ENCODE peak calls at places on chromosomes 11 and 22, in nine cellular contexts. P is spleen; W is IMR-90; R is fibroblast of lung; U is GM10248; S is colonic mucosa; D is AG04449; A is CD4-positive, alpha-beta T cell; N is body of pancreas. Y is an unnamed sample.

GRCh38 chr11:118164885-118165284 is 11.6 kb downstream of the SCN2B start:
- DNase-seq in A (no peak), N (no peak), S (no peak), R (no peak), D (no peak), U (no peak), P (no peak), W (no peak), Y (no peak)

GRCh38 chr11:58900479-58901420 is 38.5 kb upstream of the GLYATL1 start:
- DNase-seq in S (peak; percentile 90), R (peak; percentile 90), N (peak; percentile 78), W (peak; percentile 73), D (no peak), A (no peak), U (peak; percentile 54), P (peak; percentile 78), Y (peak; percentile 40)

GRCh38 chr11:8301622-8302021 is 37.9 kb upstream of the LMO1 start:
- DNase-seq in U (no peak), P (peak; percentile 18), R (no peak), W (no peak), A (no peak), D (no peak), N (no peak), S (no peak), Y (no peak)

GRCh38 chr22:46066691-46067090 is 83.6 kb upstream of the PPARA start:
- DNase-seq in R (no peak), D (no peak), U (no peak), P (peak; percentile 33), S (peak; percentile 70), N (peak; percentile 46), W (no peak), A (no peak), Y (no peak)

GRCh38 chr11:106480581-106481185 is 403.2 kb downstream of the AASDHPPT start:
- DNase-seq in R (no peak), S (no peak), W (peak; percentile 30), D (no peak), N (no peak), A (no peak), U (no peak), P (no peak), Y (no peak)

GRCh38 chr22:28883917-28884753 is 763 bp downstream of the ZNRF3 start:
- DNase-seq in S (peak; percentile 51), A (peak; percentile 5), P (peak; percentile 90), U (peak; percentile 28), D (no peak), W (peak; percentile 44), N (peak; percentile 60), R (peak; percentile 33), Y (no peak)

GRCh38 chr11:56103210-56103737 is at the start of gene OR8H2:
- DNase-seq in S (no peak), U (no peak), N (no peak), W (no peak), P (no peak), A (no peak), D (no peak), R (no peak), Y (no peak)

GRCh38 chr22:20156611-20157415 is 6.0 kb upstream of the CCDC188 start:
- DNase-seq in P (peak; percentile 95), U (peak; percentile 91), W (peak; percentile 66), D (peak; percentile 3), R (peak; percentile 66), N (peak; percentile 90), S (peak; percentile 86), A (peak; percentile 85), Y (peak; percentile 29)

GRCh38 chr11:103907136-103907535 is 129.3 kb upstream of the DDI1 start:
- DNase-seq in R (no peak), W (no peak), S (no peak), A (no peak), P (no peak), U (no peak), N (no peak), D (no peak), Y (no peak)

GRCh38 chr22:31244044-31244942 is 32.2 kb downstream of the LIMK2 start:
- DNase-seq in D (peak; percentile 72), U (no peak), P (no peak), W (peak; percentile 80), A (no peak), S (no peak), N (no peak), R (peak; percentile 61), Y (peak; percentile 63)

GRCh38 chr22:35315855-35316745 is 16.4 kb downstream of the TOM1 start:
- DNase-seq in A (no peak), P (peak; percentile 64), S (no peak), R (no peak), D (no peak), N (no peak), U (no peak), W (no peak), Y (no peak)

GRCh38 chr22:39645532-39645931 is 75.0 kb downstream of the CACNA1I start:
- DNase-seq in U (no peak), S (no peak), W (no peak), A (no peak), D (no peak), N (no peak), R (no peak), P (no peak), Y (no peak)

GRCh38 chr22:50138036-50138435 is 32.5 kb upstream of the PANX2 start:
- DNase-seq in N (no peak), A (no peak), R (no peak), P (no peak), S (no peak), U (no peak), W (no peak), D (no peak), Y (no peak)

GRCh38 chr11:115430345-115430744 is 73.9 kb downstream of the CADM1 start:
- DNase-seq in S (no peak), A (no peak), U (no peak), N (no peak), D (no peak), P (no peak), R (no peak), W (no peak), Y (no peak)

DNA sequence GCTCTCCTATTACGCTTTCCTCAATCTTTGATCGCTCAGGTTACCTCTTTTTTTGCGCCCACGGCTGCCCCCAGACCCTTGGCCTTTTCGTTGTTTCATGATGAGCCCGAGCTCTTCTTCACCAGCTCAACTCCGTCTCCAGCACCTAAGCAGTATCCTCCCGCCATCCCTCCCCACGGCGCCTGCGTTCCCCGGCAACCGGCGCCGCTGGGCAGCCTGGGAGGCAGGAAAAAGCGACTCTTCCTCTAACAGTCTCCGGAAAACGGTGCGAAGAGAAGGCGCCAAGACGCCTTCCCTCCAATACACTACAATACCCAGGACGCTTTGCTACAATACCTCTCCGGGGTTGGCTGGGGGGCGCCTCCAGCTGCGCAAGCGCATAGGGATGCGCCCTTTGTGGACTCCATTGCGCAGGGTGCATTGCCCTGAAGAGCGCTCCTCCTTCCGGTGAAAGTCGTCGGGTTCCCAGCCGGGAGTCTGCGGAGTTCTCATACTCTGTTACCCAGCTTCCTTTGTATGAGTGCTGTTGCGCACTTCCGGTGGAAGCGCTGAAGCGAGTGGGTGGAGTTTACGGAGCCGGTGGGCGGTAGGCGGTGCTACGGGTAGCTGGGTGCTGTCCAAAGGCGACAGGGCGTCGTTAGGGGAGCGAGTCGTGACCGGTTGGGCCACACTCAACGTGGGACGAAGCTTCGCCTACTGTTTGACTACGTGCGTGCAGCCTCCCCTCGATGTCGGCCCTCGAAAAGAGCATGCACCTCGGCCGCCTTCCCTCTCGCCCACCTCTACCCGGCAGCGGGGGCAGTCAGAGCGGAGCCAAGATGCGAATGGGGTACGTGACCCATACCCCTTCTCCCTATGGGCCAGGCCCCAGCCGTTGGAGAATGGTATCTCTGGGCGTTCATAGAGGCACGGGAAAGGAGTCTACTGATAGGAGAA is at the start of the genes C2CD3 and PPME1:
- DNase-seq in P (peak; percentile 99), N (peak; percentile 99), R (peak; percentile 100), U (peak; percentile 95), W (peak; percentile 100), S (peak; percentile 98), A (peak; percentile 96), D (peak; percentile 95), Y (peak; percentile 100)
- TF ChIP-seq CTCF in P (peak; percentile 63), N (peak; percentile 51), R (peak; percentile 19), U (peak; percentile 7), W (peak; percentile 48), S (no peak), A (peak; percentile 24), D (peak; percentile 43), Y (peak; percentile 68)

GRCh38 chr11:65129649-65130441 is 4.5 kb downstream of the SYVN1 start:
- DNase-seq in W (no peak), S (no peak), R (no peak), D (no peak), P (peak; percentile 82), U (no peak), N (no peak), A (no peak), Y (no peak)
- TF ChIP-seq CTCF in W (no peak), S (no peak), R (no peak), D (no peak), P (peak; percentile 42), U (peak; percentile 11), N (no peak), A (no peak), Y (no peak)

DNA sequence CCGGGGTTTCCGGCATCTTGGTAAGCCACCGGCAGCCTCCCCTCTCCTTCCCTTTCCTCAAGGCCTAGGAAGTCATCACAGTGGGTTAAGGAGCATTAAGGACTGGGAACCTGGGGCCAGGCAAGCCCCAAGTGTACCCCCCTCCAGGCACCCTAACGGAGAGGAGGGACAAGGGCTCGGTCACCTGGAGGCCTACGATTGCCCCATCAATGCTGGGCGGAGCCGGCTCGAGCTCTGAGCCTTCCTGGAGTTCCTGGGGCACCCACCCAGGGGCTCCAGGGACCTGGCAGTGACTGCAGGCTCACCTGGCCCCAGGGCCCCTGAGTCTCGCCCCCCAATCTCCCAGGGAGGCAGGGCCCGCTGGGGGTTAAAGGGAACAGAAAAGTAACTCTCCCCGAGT is 34.5 kb upstream of the EIF3D start:
- DNase-seq in P (no peak), D (no peak), U (no peak), R (no peak), S (no peak), N (no peak), A (no peak), W (no peak), Y (no peak)
- TF ChIP-seq CTCF in P (no peak), D (no peak), U (no peak), R (no peak), S (no peak), N (no peak), A (no peak), W (no peak), Y (no peak)

GRCh38 chr11:15938983-15939382 is 417.4 kb downstream of the SOX6 start:
- DNase-seq in S (no peak), W (no peak), D (no peak), N (no peak), A (no peak), R (no peak), U (no peak), P (no peak), Y (no peak)

GRCh38 chr11:15935370-15935769 is 421.0 kb downstream of the SOX6 start:
- DNase-seq in D (no peak), N (no peak), U (no peak), R (no peak), A (no peak), P (no peak), S (no peak), W (no peak), Y (no peak)

GRCh38 chr11:15936011-15936410 is 420.3 kb downstream of the SOX6 start:
- DNase-seq in P (no peak), S (no peak), N (no peak), D (no peak), W (no peak), R (no peak), A (no peak), U (no peak), Y (no peak)

GRCh38 chr11:15938362-15938725 is 418.0 kb downstream of the SOX6 start:
- DNase-seq in N (no peak), P (no peak), D (no peak), A (no peak), R (no peak), U (no peak), W (no peak), S (no peak), Y (no peak)

GRCh38 chr11:15937601-15938361 is 418.6 kb downstream of the SOX6 start:
- DNase-seq in D (no peak), R (peak; percentile 54), N (no peak), P (no peak), U (no peak), S (no peak), A (no peak), W (peak; percentile 32), Y (peak; percentile 2)
- TF ChIP-seq CTCF in D (no peak), R (no peak), N (no peak), P (no peak), U (no peak), S (no peak), A (no peak), W (peak; percentile 7), Y (no peak)

Y was measured in HFFc6.